ENCODE peak calls at places on chromosomes 12 and 14, in six cellular contexts. B is progenitor cell of endocrine pancreas, X is H4, W is thoracic aorta, U is esophagus squamous epithelium, O is A549. N is an unnamed sample.

GRCh38 chr12:132249747-132250478 is 79.5 kb downstream of the GALNT9 start:
- DNase-seq in B (no peak), X (no peak), W (no peak), U (no peak), O (no peak), N (no peak)

GRCh38 chr12:16950041-16950677 is 344.2 kb upstream of the LMO3 start:
- DNase-seq in B (no peak), X (no peak), W (no peak), U (no peak), O (no peak), N (no peak)

GRCh38 chr14:84927096-84927910 is 602.6 kb upstream of the FLRT2 start:
- DNase-seq in B (no peak), X (no peak), W (no peak), U (no peak), O (no peak), N (no peak)

GRCh38 chr14:92317511-92317910 is 5.5 kb upstream of the SLC24A4 start:
- DNase-seq in B (no peak), X (no peak), W (no peak), U (no peak), O (no peak), N (no peak)

GRCh38 chr12:84507914-84508313 is 404.7 kb downstream of the SLC6A15 start:
- DNase-seq in B (no peak), X (no peak), W (no peak), U (no peak), O (no peak), N (no peak)

GRCh38 chr12:59093090-59093489 is 172.8 kb upstream of the LRIG3 start:
- DNase-seq in B (no peak), X (no peak), W (no peak), U (no peak), O (no peak), N (no peak)

GRCh38 chr14:32202941-32203882 is at the start of gene RNU6-8:
- DNase-seq in B (peak), X (peak), W (peak), U (peak), O (peak), N (peak)

GRCh38 chr14:79091381-79091963 is 921.3 kb downstream of the NRXN3 start:
- DNase-seq in B (no peak), X (no peak), W (no peak), U (no peak), O (no peak), N (no peak)

GRCh38 chr14:96130854-96131253 is 73.8 kb upstream of the BDKRB2 start:
- DNase-seq in B (no peak), X (no peak), W (no peak), U (no peak), O (no peak), N (no peak)

GRCh38 chr14:33652566-33653320 is 298.1 kb downstream of the EGLN3 start:
- DNase-seq in B (no peak), X (no peak), W (no peak), U (no peak), O (no peak), N (no peak)

GRCh38 chr14:95467232-95467631 is 49.2 kb downstream of the SYNE3 start:
- DNase-seq in B (no peak), X (no peak), W (no peak), U (no peak), O (no peak), N (no peak)

GRCh38 chr14:49853158-49853477 is 530 bp upstream of the NEMF start:
- DNase-seq in B (no peak), X (no peak), W (no peak), U (no peak), O (no peak), N (no peak)

GRCh38 chr12:109153711-109154434 is 37.5 kb downstream of the ACACB start:
- DNase-seq in B (no peak), X (no peak), W (no peak), U (no peak), O (no peak), N (peak)

GRCh38 chr14:31777312-31777711 is 216.1 kb downstream of the NUBPL start:
- DNase-seq in B (no peak), X (no peak), W (no peak), U (no peak), O (no peak), N (no peak)

GRCh38 chr12:19960527-19960926 is 407.8 kb upstream of the PDE3A start:
- DNase-seq in B (no peak), X (no peak), W (no peak), U (no peak), O (no peak), N (no peak)

GRCh38 chr12:85821759-85822158 is 14.4 kb downstream of the RASSF9 start:
- DNase-seq in B (no peak), X (no peak), W (no peak), U (no peak), O (peak), N (no peak)

GRCh38 chr12:122006186-122006926 is 15.3 kb upstream of the BCL7A start:
- DNase-seq in B (no peak), X (no peak), W (no peak), U (no peak), O (no peak), N (no peak)

GRCh38 chr14:92510972-92511371 is 2.6 kb upstream of the RIN3 start:
- DNase-seq in B (no peak), X (no peak), W (no peak), U (no peak), O (peak), N (no peak)

GRCh38 chr14:96304956-96305355 is 48.9 kb downstream of the BDKRB1 start:
- DNase-seq in B (no peak), X (peak), W (no peak), U (no peak), O (peak), N (no peak)

GRCh38 chr14:96166475-96167223 is 38.0 kb upstream of the BDKRB2 start:
- DNase-seq in B (no peak), X (peak), W (no peak), U (no peak), O (no peak), N (no peak)

GRCh38 chr14:68722968-68723577 is 69.8 kb downstream of the ZFP36L1 start:
- DNase-seq in B (no peak), X (no peak), W (no peak), U (no peak), O (no peak), N (no peak)

GRCh38 chr14:34052658-34053014 is 101.8 kb upstream of the EGLN3 start:
- DNase-seq in B (no peak), X (peak), W (no peak), U (no peak), O (peak), N (no peak)

GRCh38 chr12:53696285-53696654 is 20.4 kb upstream of the ATP5MC2 start:
- DNase-seq in B (peak), X (peak), W (no peak), U (no peak), O (peak), N (peak)

GRCh38 chr12:124754949-124755800 is 108.5 kb downstream of the SCARB1 start:
- DNase-seq in B (no peak), X (peak), W (peak), U (no peak), O (no peak), N (peak)

GRCh38 chr12:57128519-57129247 is 400 bp downstream of the LRP1 start:
- DNase-seq in B (no peak), X (no peak), W (no peak), U (no peak), O (no peak), N (no peak)

GRCh38 chr12:116818341-116818856 is 62.8 kb downstream of the HRK start:
- DNase-seq in B (no peak), X (no peak), W (no peak), U (no peak), O (no peak), N (peak)

GRCh38 chr12:94762259-94762942 is 112.0 kb upstream of the TMCC3 start:
- DNase-seq in B (no peak), X (no peak), W (no peak), U (no peak), O (peak), N (no peak)

GRCh38 chr14:29236401-29236800 is 469.8 kb downstream of the FOXG1 start:
- DNase-seq in B (no peak), X (no peak), W (no peak), U (no peak), O (no peak), N (no peak)

GRCh38 chr12:115129727-115130126 is 445.8 kb upstream of the TBX3 start:
- DNase-seq in B (no peak), X (no peak), W (no peak), U (no peak), O (no peak), N (no peak)

GRCh38 chr12:26369588-26369987 is 174.2 kb downstream of the SSPN start:
- DNase-seq in B (no peak), X (peak), W (no peak), U (no peak), O (peak), N (no peak)

GRCh38 chr12:12336049-12336411 is 14.0 kb downstream of the MANSC1 start:
- DNase-seq in B (no peak), X (peak), W (no peak), U (no peak), O (no peak), N (no peak)

GRCh38 chr12:109609256-109609821 is 35.7 kb downstream of the MVK start:
- DNase-seq in B (no peak), X (no peak), W (no peak), U (no peak), O (peak), N (no peak)

GRCh38 chr14:104794641-104795467 is 694 bp downstream of the AKT1 start:
- DNase-seq in B (no peak), X (no peak), W (no peak), U (no peak), O (no peak), N (peak)

GRCh38 chr14:104895207-104895785 is 29.4 kb upstream of the PLD4 start:
- DNase-seq in B (no peak), X (no peak), W (no peak), U (no peak), O (no peak), N (no peak)

GRCh38 chr12:49904601-49905000 is 901 bp upstream of the FAIM2 start:
- DNase-seq in B (no peak), X (no peak), W (no peak), U (no peak), O (no peak), N (no peak)

GRCh38 chr12:49397000-49397399 is 29.7 kb downstream of the SPATS2 start:
- DNase-seq in B (no peak), X (no peak), W (no peak), U (no peak), O (no peak), N (no peak)

GRCh38 chr14:77245820-77246219 is 25.2 kb downstream of the NGB start:
- DNase-seq in B (no peak), X (no peak), W (no peak), U (no peak), O (no peak), N (no peak)

N was measured in left colon.